ENCODE peak calls at places on chromosomes 12 and 14, in five cellular contexts. F is adrenal gland, T is tibial artery, E is neuronal stem cell, L is dorsolateral prefrontal cortex. J is an unnamed sample.

GRCh38 chr12:13433768-13434167 is 237.2 kb downstream of the EMP1 start:
- DNase-seq in F (no peak), T (no peak), E (no peak), L (no peak), J (no peak)

GRCh38 chr12:55937956-55938355 is 7.0 kb downstream of the DGKA start:
- DNase-seq in F (no peak), T (no peak), E (no peak), L (no peak), J (no peak)

GRCh38 chr14:61564623-61565091 is 130.7 kb upstream of the HIF1A start:
- DNase-seq in F (no peak), T (no peak), E (no peak), L (no peak), J (no peak)

GRCh38 chr14:81927069-81927468 is 393.4 kb upstream of the SEL1L start:
- DNase-seq in F (no peak), T (no peak), E (no peak), L (no peak), J (no peak)

GRCh38 chr12:57612711-57613426 is 1.6 kb downstream of the ARHGEF25 start:
- DNase-seq in F (no peak), T (peak), E (no peak), L (no peak), J (no peak)

GRCh38 chr12:89307665-89308253 is 44.5 kb downstream of the DUSP6 start:
- DNase-seq in F (no peak), T (no peak), E (no peak), L (no peak), J (no peak)

GRCh38 chr14:39812532-39813320 is 380.5 kb upstream of the FBXO33 start:
- DNase-seq in F (no peak), T (no peak), E (no peak), L (no peak), J (no peak)

GRCh38 chr14:100648474-100649172 is 61.4 kb upstream of the BEGAIN start:
- DNase-seq in F (no peak), T (no peak), E (no peak), L (no peak), J (no peak)

GRCh38 chr14:23071244-23071974 is 14.1 kb upstream of the CDH24 start:
- DNase-seq in F (peak), T (peak), E (peak), L (peak), J (no peak)

GRCh38 chr12:1799882-1800645 is 20.3 kb upstream of the LRTM2 start:
- DNase-seq in F (no peak), T (peak), E (no peak), L (peak), J (no peak)

GRCh38 chr12:8549381-8549780 is 8.7 kb upstream of the CLEC4E start:
- DNase-seq in F (no peak), T (no peak), E (no peak), L (no peak), J (no peak)

GRCh38 chr14:92470215-92470614 is 43.4 kb upstream of the RIN3 start:
- DNase-seq in F (no peak), T (no peak), E (no peak), L (no peak), J (no peak)

GRCh38 chr12:90959538-90960139 is 4.7 kb upstream of the CCER1 start:
- DNase-seq in F (peak), T (no peak), E (peak), L (no peak), J (no peak)

GRCh38 chr14:34926552-34926951 is 51.4 kb upstream of the BAZ1A start:
- DNase-seq in F (no peak), T (no peak), E (no peak), L (no peak), J (no peak)

GRCh38 chr12:110776410-110776809 is 33.7 kb upstream of the PPP1CC start:
- DNase-seq in F (no peak), T (no peak), E (no peak), L (no peak), J (no peak)

GRCh38 chr14:36767603-36768281 is 106.1 kb downstream of the PAX9 start:
- DNase-seq in F (no peak), T (no peak), E (no peak), L (no peak), J (no peak)

GRCh38 chr12:6045438-6045837 is 79.0 kb downstream of the VWF start:
- DNase-seq in F (no peak), T (no peak), E (no peak), L (no peak), J (no peak)

GRCh38 chr12:50514526-50515276 is 9.9 kb downstream of the DIP2B start:
- DNase-seq in F (no peak), T (no peak), E (no peak), L (no peak), J (no peak)

GRCh38 chr12:121806556-121807308 is 2.9 kb downstream of the SETD1B start:
- DNase-seq in F (no peak), T (no peak), E (no peak), L (no peak), J (no peak)

GRCh38 chr14:95025941-95026340 is 131.4 kb downstream of the DICER1 start:
- DNase-seq in F (no peak), T (no peak), E (no peak), L (no peak), J (no peak)

GRCh38 chr12:121590476-121591143 is 9.8 kb upstream of the KDM2B start:
- DNase-seq in F (no peak), T (no peak), E (peak), L (no peak), J (no peak)

GRCh38 chr12:25384038-25384953 is 133.6 kb upstream of the KRAS start:
- DNase-seq in F (no peak), T (no peak), E (no peak), L (no peak), J (no peak)

GRCh38 chr14:76516884-76517283 is 140.9 kb downstream of the ESRRB start:
- DNase-seq in F (no peak), T (no peak), E (no peak), L (no peak), J (no peak)

GRCh38 chr12:23083267-23083666 is 458.3 kb downstream of the ETNK1 start:
- DNase-seq in F (no peak), T (no peak), E (no peak), L (no peak), J (no peak)

GRCh38 chr12:47017041-47017713 is 62.2 kb upstream of the PCED1B start:
- DNase-seq in F (no peak), T (no peak), E (no peak), L (no peak), J (no peak)

GRCh38 chr12:121858662-121859572 is at the start of gene HPD:
- DNase-seq in F (peak), T (peak), E (no peak), L (no peak), J (peak)

GRCh38 chr14:102050026-102050405 is 36.8 kb downstream of the HSP90AA1 start:
- DNase-seq in F (no peak), T (no peak), E (no peak), L (no peak), J (no peak)

DNA sequence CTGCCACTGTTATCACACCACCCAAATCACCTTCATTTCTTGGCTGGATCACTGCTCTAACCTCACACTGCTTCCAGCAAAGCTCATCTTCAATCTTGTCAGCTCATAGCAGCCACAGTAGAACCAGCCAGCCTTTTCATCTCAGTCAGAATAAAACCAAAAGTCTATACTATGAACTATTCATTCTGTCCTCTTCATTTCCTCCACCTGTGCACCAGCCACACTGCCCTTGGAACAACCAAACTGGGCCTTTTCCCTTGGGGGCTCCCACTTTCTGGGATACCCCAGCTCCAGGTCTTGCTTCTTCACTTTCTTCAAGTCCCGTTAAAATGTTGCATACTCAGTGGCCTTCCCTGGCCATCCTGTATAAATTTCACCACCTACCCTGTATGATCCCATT is 234.4 kb upstream of the DAAM1 start:
- DNase-seq in F (no peak), T (no peak), E (no peak), L (no peak), J (no peak)
- H3K27ac ChIP-seq in F (no peak), T (no peak), E (no peak), L (no peak), J (no peak)

GRCh38 chr12:113016796-113017195 is 38.5 kb downstream of the OAS2 start:
- DNase-seq in F (no peak), T (no peak), E (no peak), L (no peak), J (no peak)
- H3K27ac ChIP-seq in F (no peak), T (no peak), E (no peak), L (no peak), J (no peak)

GRCh38 chr12:51926718-51927117 is 19.4 kb downstream of the ACVRL1 start:
- DNase-seq in F (no peak), T (peak), E (no peak), L (no peak), J (no peak)
- H3K27ac ChIP-seq in F (no peak), T (no peak), E (no peak), L (no peak), J (no peak)

GRCh38 chr12:115450017-115450416 is 766.0 kb upstream of the TBX3 start:
- DNase-seq in F (no peak), T (no peak), E (no peak), L (no peak), J (no peak)

GRCh38 chr12:115450710-115451109 is 766.7 kb upstream of the TBX3 start:
- DNase-seq in F (no peak), T (no peak), E (no peak), L (no peak), J (no peak)

GRCh38 chr12:115452751-115453281 is 768.8 kb upstream of the TBX3 start:
- DNase-seq in F (no peak), T (no peak), E (no peak), L (no peak), J (no peak)

GRCh38 chr12:115451785-115452736 is 768.1 kb upstream of the TBX3 start:
- DNase-seq in F (peak), T (no peak), E (peak), L (no peak), J (no peak)

GRCh38 chr12:115451151-115451784 is 767.3 kb upstream of the TBX3 start:
- DNase-seq in F (no peak), T (no peak), E (no peak), L (no peak), J (no peak)
- H3K27ac ChIP-seq in F (no peak), T (no peak), E (no peak), L (no peak), J (peak)

DNA sequence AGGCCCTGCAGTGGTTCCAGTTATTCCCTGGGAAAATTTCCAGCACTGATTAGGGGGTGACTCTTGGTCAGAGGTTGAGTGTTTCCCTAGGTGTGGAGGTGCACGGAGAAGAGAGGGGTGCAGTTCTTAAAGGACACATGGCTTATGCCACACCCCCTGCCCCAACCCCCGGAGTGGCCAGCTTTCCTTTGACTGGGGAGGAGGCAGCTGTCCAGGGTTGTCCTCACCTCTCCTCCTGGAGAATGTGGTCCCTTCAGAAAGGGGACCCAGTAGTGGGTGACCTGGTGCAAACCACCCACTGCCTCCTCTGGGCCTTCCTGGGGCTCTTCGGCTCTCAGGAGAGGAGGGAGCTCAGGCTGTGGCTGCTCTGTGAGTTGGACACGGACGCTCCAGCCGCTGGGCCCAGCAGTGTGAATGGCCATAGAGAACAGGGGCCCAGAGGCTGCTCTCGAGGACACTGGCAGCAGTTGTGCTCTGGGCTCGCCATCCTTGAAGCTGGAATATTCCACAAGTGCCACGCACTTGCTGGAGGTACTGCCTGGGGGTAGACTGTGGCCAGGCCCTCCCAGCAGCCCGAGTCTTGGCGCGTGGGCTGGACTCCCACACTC is 13.6 kb downstream of the PACS2 start:
- DNase-seq in F (no peak), T (no peak), E (no peak), L (no peak), J (no peak)
- H3K27ac ChIP-seq in F (peak), T (no peak), E (no peak), L (peak), J (peak)

GRCh38 chr12:80420075-80420474 is 24.0 kb upstream of the PTPRQ start:
- DNase-seq in F (no peak), T (no peak), E (no peak), L (no peak), J (no peak)
- H3K27ac ChIP-seq in F (no peak), T (no peak), E (no peak), L (no peak), J (no peak)

GRCh38 chr12:54016051-54016450 is 7.3 kb downstream of the HOXC8 start:
- DNase-seq in F (no peak), T (no peak), E (no peak), L (no peak), J (no peak)
- H3K27ac ChIP-seq in F (peak), T (peak), E (no peak), L (no peak), J (no peak)

GRCh38 chr14:24395609-24396580 is 2.9 kb upstream of the NYNRIN start:
- DNase-seq in F (no peak), T (no peak), E (no peak), L (no peak), J (no peak)

GRCh38 chr14:24399981-24400718 is 1.3 kb downstream of the NYNRIN start:
- DNase-seq in F (no peak), T (no peak), E (no peak), L (no peak), J (no peak)

GRCh38 chr14:24397639-24398297 is 1.0 kb upstream of the NYNRIN start:
- DNase-seq in F (no peak), T (no peak), E (no peak), L (no peak), J (no peak)

GRCh38 chr14:24398943-24399801 is at the start of gene NYNRIN:
- DNase-seq in F (peak), T (peak), E (peak), L (no peak), J (no peak)

GRCh38 chr14:24398298-24398942 is 383 bp upstream of the NYNRIN start:
- DNase-seq in F (no peak), T (no peak), E (peak), L (no peak), J (no peak)
- H3K27ac ChIP-seq in F (no peak), T (peak), E (peak), L (peak), J (no peak)

GRCh38 chr12:10278104-10278503 is 29.6 kb upstream of the KLRD1 start:
- DNase-seq in F (no peak), T (no peak), E (no peak), L (no peak), J (no peak)
- H3K27ac ChIP-seq in F (no peak), T (no peak), E (no peak), L (no peak), J (no peak)